ENCODE peak calls at places on chromosomes 16 and 17, in five cellular contexts. O is HCT116, B is K562, N is SK-N-SH, Y is HepG2. K is an unnamed sample.

GRCh38 chr17:82205720-82206508 is 6.7 kb downstream of the CCDC57 start:
- DNase-seq in O (peak; percentile 93), B (peak; percentile 82), N (peak; percentile 92), Y (peak; percentile 84), K (peak; percentile 91)

GRCh38 chr16:50273888-50274770 is 7.8 kb downstream of the ADCY7 start:
- DNase-seq in O (no peak), B (peak; percentile 54), N (no peak), Y (no peak), K (no peak)

GRCh38 chr16:9199751-9200150 is 108.3 kb downstream of the HAPSTR1 start:
- DNase-seq in O (no peak), B (no peak), N (no peak), Y (no peak), K (no peak)

GRCh38 chr17:5757306-5757907 is 173.1 kb upstream of the NLRP1 start:
- DNase-seq in O (no peak), B (no peak), N (no peak), Y (peak; percentile 7), K (peak; percentile 16)

GRCh38 chr16:29790949-29791844 is 646 bp downstream of the KIF22 start:
- DNase-seq in O (no peak), B (no peak), N (peak; percentile 39), Y (no peak), K (no peak)

GRCh38 chr17:58120195-58120822 is 27.9 kb upstream of the OR4D1 start:
- DNase-seq in O (peak; percentile 33), B (peak; percentile 49), N (no peak), Y (peak; percentile 56), K (peak; percentile 64)

GRCh38 chr16:84501077-84501735 is 3.3 kb downstream of the MEAK7 start:
- DNase-seq in O (peak; percentile 83), B (no peak), N (no peak), Y (no peak), K (no peak)

GRCh38 chr17:32157225-32157624 is 14.9 kb downstream of the RHOT1 start:
- DNase-seq in O (no peak), B (no peak), N (no peak), Y (no peak), K (peak; percentile 58)

GRCh38 chr16:53071748-53072301 is 17.0 kb downstream of the CHD9 start:
- DNase-seq in O (no peak), B (no peak), N (peak; percentile 64), Y (no peak), K (no peak)

GRCh38 chr16:4613636-4614570 is 785 bp downstream of the UBALD1 start:
- DNase-seq in O (no peak), B (peak; percentile 77), N (peak; percentile 79), Y (peak; percentile 42), K (no peak)

GRCh38 chr17:82020874-82021727 is 1.6 kb downstream of the CENPX start:
- DNase-seq in O (peak; percentile 68), B (no peak), N (peak; percentile 93), Y (peak; percentile 86), K (peak; percentile 88)

GRCh38 chr16:68252383-68252782 is 7.2 kb downstream of the PLA2G15 start:
- DNase-seq in O (no peak), B (no peak), N (no peak), Y (no peak), K (no peak)

GRCh38 chr16:50315346-50315997 is 49.1 kb downstream of the ADCY7 start:
- DNase-seq in O (no peak), B (no peak), N (peak; percentile 80), Y (no peak), K (no peak)

GRCh38 chr16:80500116-80500859 is 40.5 kb upstream of the DYNLRB2 start:
- DNase-seq in O (no peak), B (no peak), N (no peak), Y (no peak), K (no peak)

GRCh38 chr16:30186782-30187555 is 3.6 kb downstream of the CORO1A start:
- DNase-seq in O (no peak), B (peak; percentile 66), N (peak; percentile 45), Y (peak; percentile 41), K (peak; percentile 71)

GRCh38 chr16:29653436-29653835 is 9.6 kb upstream of the SPN start:
- DNase-seq in O (no peak), B (no peak), N (no peak), Y (no peak), K (no peak)

GRCh38 chr16:4324871-4325740 is 9.2 kb downstream of the GLIS2 start:
- DNase-seq in O (no peak), B (no peak), N (peak; percentile 27), Y (no peak), K (no peak)

GRCh38 chr17:30908717-30909420 is 2.8 kb upstream of the TEFM start:
- DNase-seq in O (no peak), B (no peak), N (no peak), Y (no peak), K (no peak)

GRCh38 chr16:85840395-85840794 is 40.9 kb downstream of the COX4I1 start:
- DNase-seq in O (no peak), B (no peak), N (no peak), Y (no peak), K (no peak)

GRCh38 chr16:85528528-85529387 is 84.4 kb upstream of the GSE1 start:
- DNase-seq in O (no peak), B (peak; percentile 88), N (peak; percentile 70), Y (no peak), K (no peak)

GRCh38 chr17:37605813-37606505 is 3.3 kb downstream of the SYNRG start:
- DNase-seq in O (no peak), B (no peak), N (no peak), Y (no peak), K (no peak)

GRCh38 chr17:82274134-82275020 is 877 bp upstream of the CSNK1D start:
- DNase-seq in O (no peak), B (no peak), N (no peak), Y (no peak), K (no peak)

GRCh38 chr17:3985800-3986199 is 21.6 kb upstream of the ATP2A3 start:
- DNase-seq in O (no peak), B (no peak), N (peak; percentile 16), Y (no peak), K (no peak)

GRCh38 chr16:54236761-54237160 is 49.8 kb downstream of the IRX3 start:
- DNase-seq in O (no peak), B (no peak), N (no peak), Y (no peak), K (no peak)

GRCh38 chr17:69060835-69061234 is at the start of gene ABCA9:
- DNase-seq in O (no peak), B (no peak), N (no peak), Y (no peak), K (no peak)

GRCh38 chr16:55189179-55189578 is 134.8 kb upstream of the IRX6 start:
- DNase-seq in O (no peak), B (no peak), N (no peak), Y (no peak), K (no peak)

GRCh38 chr17:386145-386876 is 33.7 kb upstream of the RPH3AL start:
- DNase-seq in O (peak; percentile 6), B (peak; percentile 91), N (peak; percentile 97), Y (peak; percentile 47), K (peak; percentile 68)

GRCh38 chr16:78895661-78896060 is 704.9 kb downstream of the MAF start:
- DNase-seq in O (no peak), B (no peak), N (no peak), Y (no peak), K (no peak)
- TF ChIP-seq JUND in O (no peak), B (no peak), N (no peak), Y (no peak), K (no peak)

DNA sequence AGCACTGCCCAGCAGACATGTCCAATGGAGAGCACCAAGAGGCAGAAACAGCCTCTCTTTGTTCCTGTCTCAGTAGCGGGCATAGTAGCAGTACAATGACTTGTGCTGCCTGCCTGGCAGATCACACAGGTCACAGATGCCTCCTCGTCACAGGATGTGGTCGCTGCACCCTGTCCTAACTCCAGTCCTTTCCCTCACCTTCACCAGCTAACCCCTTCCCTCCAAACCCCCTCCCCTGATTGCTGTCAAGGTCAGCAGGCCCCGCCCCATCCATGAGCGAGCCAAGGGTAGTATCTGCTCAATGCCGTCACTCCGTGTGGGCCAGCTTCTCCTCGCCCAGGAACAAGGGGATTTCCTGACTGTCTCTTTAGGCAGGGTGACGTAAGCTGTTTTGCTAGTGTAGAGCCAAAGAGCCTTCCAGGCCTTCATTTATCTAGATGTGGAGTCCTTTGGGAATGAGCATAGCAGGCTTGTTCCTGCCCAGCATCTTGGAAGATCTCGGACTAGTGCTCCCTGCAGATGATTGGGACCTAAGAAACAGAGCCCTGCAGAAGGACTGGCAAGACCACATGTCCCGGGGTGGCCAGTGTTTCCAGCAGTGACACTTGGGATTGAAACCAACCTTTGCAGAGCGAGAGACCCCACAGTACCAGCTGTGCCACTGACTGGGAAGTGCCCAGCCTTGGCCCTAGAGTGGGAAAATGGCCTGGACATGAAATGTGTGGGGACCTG is 75.9 kb upstream of the TNRC6C start:
- DNase-seq in O (no peak), B (no peak), N (no peak), Y (peak; percentile 18), K (no peak)
- TF ChIP-seq JUND in O (no peak), B (no peak), N (no peak), Y (no peak), K (no peak)

GRCh38 chr17:44557653-44558285 is 485 bp downstream of the FZD2 start:
- DNase-seq in O (no peak), B (no peak), N (peak; percentile 79), Y (no peak), K (no peak)
- TF ChIP-seq JUND in O (no peak), B (no peak), N (no peak), Y (no peak), K (no peak)

GRCh38 chr17:50199651-50200446 is 1.6 kb downstream of the COL1A1 start:
- DNase-seq in O (peak; percentile 96), B (peak; percentile 96), N (peak; percentile 89), Y (peak; percentile 64), K (peak; percentile 99)
- TF ChIP-seq JUND in O (no peak), B (no peak), N (peak; percentile 23), Y (no peak), K (no peak)

GRCh38 chr17:47099987-47100711 is 88.9 kb downstream of the CDC27 start:
- DNase-seq in O (peak; percentile 81), B (peak; percentile 87), N (peak; percentile 94), Y (peak; percentile 88), K (peak; percentile 95)
- TF ChIP-seq JUND in O (no peak), B (no peak), N (no peak), Y (no peak), K (no peak)

GRCh38 chr17:44374306-44375195 is 10.9 kb upstream of the FAM171A2 start:
- DNase-seq in O (no peak), B (peak; percentile 79), N (peak; percentile 44), Y (peak; percentile 87), K (no peak)
- TF ChIP-seq JUND in O (no peak), B (no peak), N (no peak), Y (no peak), K (no peak)

GRCh38 chr16:10862432-10862831 is 14.6 kb upstream of the CIITA start:
- DNase-seq in O (peak; percentile 37), B (no peak), N (no peak), Y (no peak), K (no peak)
- TF ChIP-seq JUND in O (no peak), B (no peak), N (peak; percentile 70), Y (no peak), K (no peak)

GRCh38 chr16:73384561-73384960 is 336.6 kb upstream of the ZFHX3 start:
- DNase-seq in O (no peak), B (no peak), N (no peak), Y (no peak), K (no peak)
- TF ChIP-seq JUND in O (no peak), B (no peak), N (no peak), Y (no peak), K (no peak)

K was measured in T47D.